ENCODE peak calls at places on chromosomes 5 and 9, in nine cellular contexts. C, Y, G, M, H, V, Z, E and J are unnamed samples.

GRCh38 chr5:174315471-174315870 is 270.0 kb downstream of the NSG2 start:
- DNase-seq in M (no peak), Y (no peak), G (no peak), E (no peak), C (no peak), V (no peak), H (no peak), Z (no peak), J (no peak)

GRCh38 chr5:167723254-167723871 is 568.1 kb upstream of the WWC1 start:
- DNase-seq in M (peak; percentile 79), E (peak; percentile 84), Z (peak; percentile 70), Y (peak; percentile 58), C (peak; percentile 24), V (peak; percentile 84), H (peak; percentile 86), G (peak; percentile 49), J (peak; percentile 90)

GRCh38 chr5:5182508-5183191 is 42.5 kb downstream of the ADAMTS16 start:
- DNase-seq in G (no peak), H (no peak), Y (no peak), E (no peak), M (no peak), C (no peak), V (no peak), Z (no peak), J (no peak)

GRCh38 chr9:131530546-131530929 is 525 bp downstream of the UCK1 start:
- DNase-seq in H (peak; percentile 60), E (peak; percentile 56), M (peak; percentile 73), V (peak; percentile 52), Z (peak; percentile 48), G (no peak), Y (peak; percentile 32), C (no peak), J (peak; percentile 50)

GRCh38 chr5:760363-761205 is 23.9 kb downstream of the ZDHHC11B start:
- DNase-seq in Y (no peak), E (no peak), H (no peak), G (no peak), Z (no peak), V (no peak), M (no peak), C (no peak), J (no peak)

GRCh38 chr9:127548352-127548878 is 63.7 kb upstream of the STXBP1 start:
- DNase-seq in Z (no peak), G (no peak), H (no peak), E (no peak), V (no peak), M (no peak), Y (no peak), C (no peak), J (no peak)

GRCh38 chr9:26685857-26686256 is 206.7 kb downstream of the CAAP1 start:
- DNase-seq in G (no peak), Z (no peak), Y (no peak), E (peak; percentile 35), M (peak; percentile 29), V (peak; percentile 10), C (no peak), H (no peak), J (no peak)

GRCh38 chr5:170885281-170885680 is 23.5 kb downstream of the RANBP17 start:
- DNase-seq in G (no peak), C (no peak), H (no peak), V (no peak), E (no peak), M (peak; percentile 36), Y (no peak), Z (no peak), J (no peak)

GRCh38 chr5:139946440-139946839 is 96.7 kb downstream of the NRG2 start:
- DNase-seq in V (no peak), M (no peak), C (no peak), Z (no peak), G (no peak), E (no peak), Y (no peak), H (no peak), J (no peak)

GRCh38 chr9:15936316-15936869 is 383.6 kb downstream of the CCDC171 start:
- DNase-seq in H (peak; percentile 46), M (peak; percentile 55), Y (peak; percentile 18), Z (no peak), E (peak; percentile 67), V (peak; percentile 92), G (no peak), C (peak; percentile 98), J (peak; percentile 10)

GRCh38 chr5:90381213-90381929 is 28.2 kb downstream of the CETN3 start:
- DNase-seq in M (no peak), H (no peak), Z (no peak), E (peak; percentile 5), Y (no peak), V (no peak), C (no peak), G (no peak), J (no peak)

GRCh38 chr5:180563994-180564393 is 27.3 kb downstream of the SCGB3A1 start:
- DNase-seq in C (no peak), M (no peak), V (no peak), Y (no peak), E (no peak), H (no peak), G (no peak), Z (no peak), J (no peak)